ENCODE peak calls at places on chromosomes 11 and 22, in six cellular contexts. C is psoas muscle; I is Panc1; H is kidney; X is astrocyte; S is CD8-positive, alpha-beta T cell. A is an unnamed sample.
A peak's percentile ranks its signal among the peaks of the same experiment; 100 is the strongest.

GRCh38 chr11:12224537-12224893 is 114.1 kb downstream of the MICAL2 start:
- DNase-seq in C (peak; percentile 87), I (peak; percentile 17), H (peak; percentile 92), X (peak; percentile 96), S (peak; percentile 93), A (no peak)

GRCh38 chr22:20953668-20954500 is 13.2 kb upstream of the AIFM3 start:
- DNase-seq in C (no peak), I (no peak), H (no peak), X (no peak), S (no peak), A (peak; percentile 67)

GRCh38 chr11:57585301-57585700 is 12.2 kb upstream of the SERPING1 start:
- DNase-seq in C (no peak), I (no peak), H (no peak), X (no peak), S (no peak), A (no peak)

GRCh38 chr11:79054636-79055035 is 386.2 kb downstream of the TENM4 start:
- DNase-seq in C (no peak), I (no peak), H (no peak), X (peak; percentile 76), S (no peak), A (peak; percentile 30)

GRCh38 chr11:43504316-43504950 is 145.7 kb downstream of the TTC17 start:
- DNase-seq in C (no peak), I (no peak), H (no peak), X (no peak), S (no peak), A (peak; percentile 51)

GRCh38 chr22:19109198-19110063 is 12.8 kb downstream of the DGCR2 start:
- DNase-seq in C (no peak), I (no peak), H (no peak), X (peak; percentile 33), S (peak; percentile 62), A (peak; percentile 55)

GRCh38 chr11:123308077-123308476 is 113.0 kb upstream of the CLMP start:
- DNase-seq in C (no peak), I (no peak), H (no peak), X (peak; percentile 87), S (no peak), A (no peak)

GRCh38 chr11:122668562-122669090 is 13.1 kb downstream of the UBASH3B start:
- DNase-seq in C (no peak), I (no peak), H (no peak), X (peak; percentile 90), S (no peak), A (peak; percentile 26)

GRCh38 chr22:22709719-22710445 is 65.5 kb downstream of the GGTLC2 start:
- DNase-seq in C (no peak), I (no peak), H (no peak), X (no peak), S (no peak), A (no peak)

GRCh38 chr11:44711113-44711512 is 15.6 kb upstream of the TSPAN18 start:
- DNase-seq in C (no peak), I (no peak), H (peak; percentile 32), X (no peak), S (no peak), A (no peak)

GRCh38 chr11:44017443-44018126 is 30.2 kb upstream of the ACCSL start:
- DNase-seq in C (no peak), I (no peak), H (no peak), X (no peak), S (no peak), A (no peak)

GRCh38 chr11:36688132-36688531 is 90.1 kb upstream of the RAG2 start:
- DNase-seq in C (no peak), I (no peak), H (no peak), X (no peak), S (no peak), A (no peak)
- H3K27ac ChIP-seq in C (no peak overlapping the region), I (no peak overlapping the region), H (no peak overlapping the region), X (no peak overlapping the region), S (no peak overlapping the region), A (no peak overlapping the region)

DNA sequence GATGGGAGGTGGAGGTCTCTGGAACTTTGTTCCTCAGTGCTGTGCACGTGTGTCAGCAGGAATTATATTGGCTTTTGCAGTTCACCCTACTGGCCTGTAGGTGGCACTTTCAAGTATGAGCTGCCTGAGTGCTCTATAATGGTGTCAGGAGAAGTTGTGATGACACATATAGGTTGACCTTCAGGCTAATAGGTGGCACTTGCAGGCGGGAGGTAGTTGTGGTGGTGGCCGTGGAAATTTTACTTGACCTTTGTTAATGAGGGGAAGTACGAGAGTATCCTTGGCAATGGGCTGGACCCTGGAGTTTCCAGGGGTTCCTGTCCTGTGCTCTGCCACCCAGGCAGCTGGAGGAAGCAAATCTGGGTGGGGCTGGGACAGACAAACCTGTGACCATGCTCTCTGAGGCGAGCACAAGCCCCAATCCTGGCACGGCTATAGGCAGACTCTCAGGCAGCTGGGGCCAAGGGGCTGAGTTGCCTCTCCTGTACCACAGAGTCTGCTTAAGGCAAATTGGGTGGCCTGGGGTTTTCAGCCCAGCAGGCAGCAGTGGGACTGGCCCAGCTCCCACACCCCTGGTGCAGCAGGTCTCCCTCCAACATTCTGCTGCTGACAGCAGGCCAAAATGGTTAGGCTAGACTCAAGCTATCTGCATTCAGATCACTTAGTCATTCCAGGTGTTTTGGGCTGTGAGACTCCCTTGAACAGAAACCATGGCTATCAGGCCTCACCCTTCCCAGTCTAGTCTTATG is 147.5 kb upstream of the CTSC start:
- DNase-seq in C (no peak), I (peak; percentile 15), H (peak; percentile 70), X (no peak), S (peak; percentile 54), A (peak; percentile 8)
- TF ChIP-seq CTCF in C (peak; percentile 45), I (peak; percentile 86), H (peak; percentile 62), X (peak; percentile 69), S (peak; percentile 71), A (peak; percentile 55)

DNA sequence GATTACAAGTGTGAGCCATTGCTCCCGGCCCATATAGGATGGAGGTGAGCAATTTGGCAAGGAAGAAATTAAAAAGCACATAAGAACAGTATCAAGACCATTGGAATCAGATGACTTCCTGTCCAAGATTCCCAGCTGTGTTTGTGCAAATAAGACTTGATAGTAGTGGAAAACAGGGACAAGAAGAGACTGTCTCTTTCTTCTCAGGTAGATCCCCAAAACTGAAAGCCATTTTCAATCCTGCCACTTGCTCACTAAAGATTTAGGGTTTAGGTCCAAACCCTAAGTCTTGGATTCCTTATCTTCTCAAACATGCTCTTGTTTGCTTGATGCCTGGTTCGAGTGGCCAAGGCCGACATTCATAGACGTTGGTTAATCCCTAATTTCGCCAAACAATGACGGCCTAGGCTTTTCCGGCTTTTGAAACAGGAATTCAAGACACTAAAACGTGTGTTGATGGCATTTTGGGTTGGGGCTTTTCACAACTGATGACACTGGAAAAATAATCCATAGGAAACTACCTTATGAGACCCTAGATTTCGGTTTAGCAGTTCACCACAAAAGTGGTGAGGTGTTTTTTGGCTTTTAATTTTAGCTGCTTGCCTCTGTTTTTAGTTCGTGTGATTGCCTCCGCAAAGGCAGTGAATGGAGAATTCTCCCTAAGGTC is 1.0 kb upstream of the GTPBP1 start:
- DNase-seq in C (no peak), I (no peak), H (no peak), X (no peak), S (no peak), A (no peak)
- H3K27ac ChIP-seq in C (peak overlapping the region; percentile 89), I (peak overlapping the region; percentile 80), H (peak overlapping the region; percentile 75), X (peak overlapping the region; percentile 48), S (peak overlapping the region; percentile 55), A (peak overlapping the region; percentile 88)

DNA sequence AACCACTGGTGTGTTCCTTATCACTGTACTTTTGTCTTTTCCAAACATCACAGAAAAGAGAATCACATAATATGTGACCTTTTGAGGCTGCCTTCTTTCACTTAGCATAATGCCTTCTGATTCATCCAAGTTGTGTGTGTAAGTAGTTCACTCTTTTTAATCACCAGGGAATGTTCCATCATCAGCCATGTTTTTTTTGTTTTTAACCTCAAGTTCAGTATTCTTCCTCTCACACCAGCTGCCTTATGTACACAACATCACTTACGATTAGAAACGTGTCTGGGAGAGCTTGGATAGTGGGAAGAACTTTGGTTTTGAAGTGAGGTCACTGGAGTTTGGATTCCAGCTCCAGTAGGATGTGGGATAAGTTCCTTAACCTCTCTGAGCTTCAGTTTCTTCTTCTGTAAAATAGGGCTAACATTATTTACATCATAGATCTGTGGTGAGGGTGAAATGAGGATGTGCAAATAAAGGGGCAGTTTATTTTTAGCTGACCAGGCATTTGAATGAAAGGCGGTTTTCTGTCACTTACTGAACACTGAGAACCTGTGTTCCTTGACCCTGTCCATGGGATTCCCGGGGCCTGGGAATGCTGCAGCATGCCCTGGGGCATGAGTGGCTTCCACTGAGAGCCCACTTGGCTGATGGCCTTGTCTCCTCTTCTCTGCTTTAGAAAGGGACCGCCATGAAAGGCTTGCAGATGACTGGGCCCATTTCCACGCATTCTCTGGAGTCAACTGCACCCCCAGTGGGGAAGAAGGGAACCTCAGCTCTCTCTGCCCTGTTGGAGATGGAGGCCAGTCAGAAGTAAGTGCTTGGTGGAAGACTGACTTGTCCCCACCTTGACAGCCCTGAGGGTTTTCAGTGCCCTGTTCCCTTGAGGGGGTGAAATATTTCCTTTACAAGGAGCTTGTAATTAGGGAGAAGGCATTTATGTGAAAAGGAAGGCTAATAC is 92.6 kb downstream of the DEPDC5 start:
- DNase-seq in C (no peak), I (no peak), H (no peak), X (peak; percentile 90), S (no peak), A (no peak)
- TF ChIP-seq CTCF in C (no peak), I (no peak), H (no peak), X (peak; percentile 35), S (no peak), A (no peak)

GRCh38 chr11:32829680-32830412 is at the start of gene PRRG4:
- DNase-seq in C (peak; percentile 64), I (no peak), H (peak; percentile 94), X (peak; percentile 26), S (no peak), A (peak; percentile 77)
- H3K27ac ChIP-seq in C (no peak within 1 kb of the TSS), I (peak within 1 kb of the TSS; percentile 30), H (peak within 1 kb of the TSS; percentile 91), X (no peak within 1 kb of the TSS), S (no peak within 1 kb of the TSS), A (peak within 1 kb of the TSS; percentile 51)

GRCh38 chr22:29156507-29156906 is 49.2 kb upstream of the EMID1 start:
- DNase-seq in C (no peak), I (no peak), H (no peak), X (no peak), S (no peak), A (no peak)
- TF ChIP-seq CTCF in C (no peak), I (no peak), H (no peak), X (no peak), S (no peak), A (no peak)

GRCh38 chr11:61971177-61972111 is 4.0 kb upstream of the FTH1 start:
- DNase-seq in C (peak; percentile 98), I (peak; percentile 91), H (peak; percentile 99), X (peak; percentile 98), S (peak; percentile 48), A (peak; percentile 84)
- H3K27ac ChIP-seq in C (peak overlapping the region; percentile 97), I (peak overlapping the region; percentile 85), H (peak overlapping the region; percentile 89), X (peak overlapping the region; percentile 95), S (no peak overlapping the region), A (peak overlapping the region; percentile 100)

DNA sequence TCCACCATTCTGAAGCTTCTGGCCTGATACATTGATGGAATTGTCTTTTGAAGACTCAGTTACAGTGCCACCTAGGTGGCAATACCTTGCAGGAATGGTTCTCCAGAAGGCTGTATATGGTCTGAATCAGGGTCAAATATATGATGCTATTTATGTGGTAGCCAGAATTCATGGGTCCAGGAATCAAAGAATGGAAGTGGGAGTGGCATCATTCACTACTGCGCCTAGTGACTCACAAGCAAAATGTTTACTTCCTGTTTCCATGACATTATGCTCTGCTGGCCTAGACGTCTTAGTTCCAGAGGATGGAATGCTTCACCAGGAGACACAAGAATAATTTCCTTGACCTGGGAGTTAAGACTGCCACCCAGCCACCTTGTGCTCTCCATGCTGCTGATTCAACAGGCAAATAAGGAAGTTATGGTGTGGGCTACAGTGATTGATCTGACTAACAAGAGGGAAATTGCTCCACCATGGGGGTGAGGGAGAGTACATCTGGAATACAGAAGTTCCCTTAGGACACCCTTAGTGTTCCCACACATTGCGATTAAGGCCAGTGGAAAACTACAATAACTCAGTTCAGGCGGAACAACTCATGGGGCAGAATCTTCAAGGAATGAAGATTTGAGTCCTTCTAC is 491.8 kb downstream of the ETS1 start:
- DNase-seq in C (no peak), I (peak; percentile 2), H (no peak), X (peak; percentile 84), S (no peak), A (peak; percentile 34)
- TF ChIP-seq CTCF in C (no peak), I (peak; percentile 25), H (no peak), X (peak; percentile 36), S (no peak), A (no peak)

A was measured in RWPE1.